ENCODE peak calls at places on chromosomes 6 and 20, in five cellular contexts. O is SK-N-SH, M is GM12878, D is HepG2, Z is K562. Q is an unnamed sample.

GRCh38 chr6:17932362-17932852 is 55.0 kb downstream of the KIF13A start:
- DNase-seq in O (no peak), M (no peak), D (peak), Z (peak), Q (no peak)

GRCh38 chr20:22796465-22797077 is 212.2 kb upstream of the FOXA2 start:
- DNase-seq in O (no peak), M (no peak), D (no peak), Z (no peak), Q (no peak)

GRCh38 chr6:49776444-49776843 is 10.6 kb downstream of the PGK2 start:
- DNase-seq in O (no peak), M (no peak), D (no peak), Z (no peak), Q (no peak)

GRCh38 chr6:32825966-32826365 is 9.2 kb upstream of the HLA-DOB start:
- DNase-seq in O (no peak), M (no peak), D (peak), Z (no peak), Q (no peak)

GRCh38 chr6:121430514-121431460 is 4.7 kb upstream of the GJA1 start:
- DNase-seq in O (peak), M (no peak), D (peak), Z (no peak), Q (peak)

GRCh38 chr6:29976588-29977424 is 34.5 kb downstream of the HLA-A start:
- DNase-seq in O (peak), M (peak), D (peak), Z (peak), Q (peak)

GRCh38 chr6:74755196-74755595 is 450.7 kb downstream of the COL12A1 start:
- DNase-seq in O (no peak), M (no peak), D (no peak), Z (no peak), Q (no peak)

GRCh38 chr20:39899881-39900280 is 789.2 kb downstream of the MAFB start:
- DNase-seq in O (no peak), M (no peak), D (no peak), Z (no peak), Q (no peak)

GRCh38 chr20:10074513-10074912 is 39.7 kb downstream of the ANKEF1 start:
- DNase-seq in O (no peak), M (no peak), D (peak), Z (no peak), Q (peak)

GRCh38 chr20:33660035-33660684 is 2.0 kb upstream of the C20orf144 start:
- DNase-seq in O (no peak), M (no peak), D (no peak), Z (no peak), Q (no peak)

GRCh38 chr20:17870063-17870740 is 98.4 kb downstream of the SNX5 start:
- DNase-seq in O (no peak), M (no peak), D (no peak), Z (no peak), Q (no peak)

GRCh38 chr6:71224011-71224410 is 64.6 kb upstream of the OGFRL1 start:
- DNase-seq in O (no peak), M (no peak), D (no peak), Z (no peak), Q (no peak)

GRCh38 chr6:42947950-42948349 is 12.6 kb upstream of the GNMT start:
- DNase-seq in O (no peak), M (no peak), D (no peak), Z (no peak), Q (no peak)

GRCh38 chr6:54899986-54900385 is 53.4 kb downstream of the FAM83B start:
- DNase-seq in O (no peak), M (no peak), D (no peak), Z (no peak), Q (no peak)

GRCh38 chr6:43873806-43874714 is 104.0 kb downstream of the VEGFA start:
- DNase-seq in O (no peak), M (no peak), D (peak), Z (no peak), Q (no peak)

GRCh38 chr20:37529214-37529967 is 1.7 kb upstream of the BLCAP start:
- DNase-seq in O (no peak), M (no peak), D (peak), Z (no peak), Q (no peak)

GRCh38 chr20:64045346-64046011 is 4.0 kb downstream of the SOX18 start:
- DNase-seq in O (no peak), M (no peak), D (no peak), Z (peak), Q (no peak)

GRCh38 chr6:96301781-96302180 is 219.8 kb upstream of the UFL1 start:
- DNase-seq in O (no peak), M (no peak), D (peak), Z (no peak), Q (peak)

DNA sequence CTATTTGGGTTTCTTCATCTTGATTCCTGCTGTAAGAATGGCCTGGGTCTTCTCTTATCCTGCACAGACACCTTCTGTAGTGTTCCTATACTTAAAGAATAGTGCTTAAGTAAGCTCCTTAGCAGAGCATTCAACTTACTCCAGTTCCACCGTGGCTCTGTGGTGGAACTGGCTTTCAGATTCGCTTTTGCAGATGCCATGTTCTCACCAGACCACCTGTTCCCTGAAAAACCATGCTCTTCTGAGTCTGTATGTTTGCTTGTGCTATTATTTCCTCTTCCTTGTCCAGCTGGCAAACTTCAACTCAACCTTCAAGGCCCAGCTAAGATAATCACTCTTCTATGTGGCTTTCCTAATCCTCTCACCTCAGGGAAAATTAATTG is 4.9 kb downstream of the ELMO2 start:
- DNase-seq in O (no peak), M (peak), D (no peak), Z (no peak), Q (no peak)
- TF ChIP-seq ZBTB33 in O (no peak), M (no peak), D (no peak), Z (no peak), Q (no peak)

GRCh38 chr6:16319813-16320532 is 81.6 kb downstream of the GMPR start:
- DNase-seq in O (no peak), M (peak), D (no peak), Z (peak), Q (peak)
- H3K4me3 ChIP-seq in O (peak), M (peak), D (no peak), Z (peak), Q (peak)

GRCh38 chr20:62219992-62220665 is at the start of gene HRH3:
- DNase-seq in O (peak), M (no peak), D (peak), Z (peak), Q (no peak)
- TF ChIP-seq ZBTB33 in O (no peak), M (no peak), D (no peak), Z (no peak), Q (no peak)

DNA sequence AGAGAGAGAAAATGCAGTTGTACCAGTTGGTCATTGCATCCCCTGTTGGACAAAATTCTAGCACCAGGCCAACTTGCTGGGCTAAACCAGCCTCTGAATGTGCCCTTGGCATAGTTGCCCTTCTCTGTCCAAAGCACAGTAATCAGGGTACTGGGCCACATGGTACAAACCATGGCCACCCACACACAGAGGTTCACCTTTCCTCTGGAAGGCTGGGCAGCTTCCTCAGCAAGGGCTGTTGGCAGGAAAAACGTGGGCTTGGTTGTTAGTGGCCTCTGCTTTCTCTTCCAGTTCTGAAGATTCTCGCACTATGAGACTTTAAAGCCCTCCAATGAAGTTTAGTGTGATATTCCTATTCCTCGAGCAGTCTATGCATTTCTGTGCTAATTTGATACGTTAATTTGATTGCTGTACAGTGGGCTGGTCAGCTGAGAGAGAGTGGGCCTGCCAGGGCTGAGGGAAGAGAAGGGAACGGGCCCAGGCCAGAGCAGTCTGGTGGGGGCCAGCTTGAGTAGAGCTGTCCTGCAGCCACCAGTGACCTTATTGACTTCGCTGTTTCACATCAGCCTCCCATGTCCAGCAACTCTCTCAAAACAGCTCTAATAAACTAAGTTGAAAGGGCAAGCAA is 592 bp downstream of the DDO start:
- DNase-seq in O (no peak), M (no peak), D (no peak), Z (no peak), Q (no peak)
- H3K4me3 ChIP-seq in O (peak), M (no peak), D (peak), Z (no peak), Q (no peak)